ENCODE peak calls at places on chromosomes 5 and 9, in six cellular contexts. D, R, J, M, Q and Z are unnamed samples.

GRCh38 chr9:112361602-112362001 is 18.3 kb upstream of the HSDL2 start:
- DNase-seq in D (no peak), R (no peak), J (no peak), M (no peak), Q (no peak), Z (peak)

GRCh38 chr9:133290751-133291302 is 15.8 kb upstream of the ABO start:
- DNase-seq in D (no peak), R (no peak), J (no peak), M (no peak), Q (no peak), Z (no peak)

GRCh38 chr9:137070906-137071275 is 534 bp upstream of the SAPCD2 start:
- DNase-seq in D (peak), R (no peak), J (no peak), M (no peak), Q (peak), Z (no peak)

GRCh38 chr5:151570058-151570457 is 21.1 kb downstream of the FAT2 start:
- DNase-seq in D (no peak), R (no peak), J (no peak), M (no peak), Q (no peak), Z (no peak)

GRCh38 chr5:75197746-75198145 is 38.9 kb downstream of the ANKRD31 start:
- DNase-seq in D (no peak), R (no peak), J (no peak), M (no peak), Q (no peak), Z (no peak)

GRCh38 chr5:77015938-77016569 is 14.2 kb upstream of the AGGF1 start:
- DNase-seq in D (peak), R (peak), J (no peak), M (no peak), Q (no peak), Z (peak)

GRCh38 chr5:136162001-136162400 is 29.4 kb downstream of the SMAD5 start:
- DNase-seq in D (no peak), R (no peak), J (no peak), M (no peak), Q (no peak), Z (peak)

GRCh38 chr9:21317956-21318923 is 13.1 kb upstream of the IFNA5 start:
- DNase-seq in D (no peak), R (peak), J (no peak), M (no peak), Q (peak), Z (peak)

GRCh38 chr9:130343445-130343918 is 77.9 kb downstream of the HMCN2 start:
- DNase-seq in D (peak), R (no peak), J (no peak), M (peak), Q (peak), Z (no peak)

GRCh38 chr5:59287884-59288283 is 605.6 kb downstream of the PDE4D start:
- DNase-seq in D (no peak), R (no peak), J (no peak), M (no peak), Q (no peak), Z (no peak)

GRCh38 chr5:133896873-133897272 is 71.6 kb downstream of the C5orf15 start:
- DNase-seq in D (no peak), R (no peak), J (no peak), M (no peak), Q (no peak), Z (no peak)

GRCh38 chr5:21680196-21680595 is 1172.9 kb downstream of the CDH12 start:
- DNase-seq in D (no peak), R (peak), J (no peak), M (no peak), Q (no peak), Z (peak)

GRCh38 chr5:124007675-124008398 is 495.9 kb downstream of the CSNK1G3 start:
- DNase-seq in D (no peak), R (no peak), J (no peak), M (no peak), Q (no peak), Z (no peak)

GRCh38 chr5:104904561-104904960 is 1342.0 kb upstream of the NUDT12 start:
- DNase-seq in D (no peak), R (no peak), J (no peak), M (no peak), Q (no peak), Z (peak)

GRCh38 chr5:56561-57290 is 35.2 kb upstream of the PLEKHG4B start:
- DNase-seq in D (peak), R (no peak), J (no peak), M (no peak), Q (peak), Z (peak)

GRCh38 chr5:96431376-96432244 is 1.4 kb downstream of the PCSK1 start:
- DNase-seq in D (no peak), R (peak), J (no peak), M (no peak), Q (no peak), Z (no peak)

GRCh38 chr5:179549973-179550510 is 312 bp upstream of the RUFY1 start:
- DNase-seq in D (no peak), R (no peak), J (peak), M (no peak), Q (no peak), Z (peak)

GRCh38 chr9:130288393-130288792 is 22.8 kb downstream of the HMCN2 start:
- DNase-seq in D (no peak), R (no peak), J (no peak), M (peak), Q (no peak), Z (no peak)

GRCh38 chr9:131720330-131720729 is 19.5 kb downstream of the RAPGEF1 start:
- DNase-seq in D (no peak), R (no peak), J (no peak), M (peak), Q (no peak), Z (no peak)

GRCh38 chr9:79661926-79662552 is 90.3 kb downstream of the TLE4 start:
- DNase-seq in D (no peak), R (no peak), J (no peak), M (no peak), Q (no peak), Z (no peak)

GRCh38 chr5:93088566-93088965 is 492.5 kb downstream of the NR2F1-AS1 start:
- DNase-seq in D (no peak), R (no peak), J (no peak), M (no peak), Q (no peak), Z (no peak)

GRCh38 chr5:141870871-141871270 is 7.3 kb downstream of the PCDH1 start:
- DNase-seq in D (no peak), R (no peak), J (no peak), M (no peak), Q (no peak), Z (no peak)

GRCh38 chr5:178483620-178484019 is 106.6 kb downstream of the COL23A1 start:
- DNase-seq in D (no peak), R (no peak), J (peak), M (peak), Q (no peak), Z (no peak)

GRCh38 chr9:124467410-124468060 is 17.3 kb downstream of the ADGRD2 start:
- DNase-seq in D (no peak), R (no peak), J (no peak), M (no peak), Q (no peak), Z (no peak)

GRCh38 chr5:168939887-168940534 is 360.8 kb upstream of the PANK3 start:
- DNase-seq in D (no peak), R (no peak), J (no peak), M (no peak), Q (no peak), Z (no peak)

GRCh38 chr9:96344458-96345180 is 38.9 kb downstream of the SLC35D2 start:
- DNase-seq in D (no peak), R (peak), J (no peak), M (no peak), Q (peak), Z (peak)

GRCh38 chr9:87498816-87499454 is 1.3 kb downstream of the DAPK1 start:
- DNase-seq in D (no peak), R (no peak), J (no peak), M (no peak), Q (peak), Z (peak)

GRCh38 chr9:74497750-74498615 is 848 bp downstream of the RORB start:
- DNase-seq in D (peak), R (no peak), J (no peak), M (no peak), Q (peak), Z (no peak)

GRCh38 chr9:107738789-107739188 is 249.2 kb upstream of the KLF4 start:
- DNase-seq in D (no peak), R (no peak), J (no peak), M (no peak), Q (no peak), Z (no peak)